ENCODE peak calls at places on chromosomes 1 and 21, in five cellular contexts. J, O, P, R and Z are unnamed samples.

GRCh38 chr1:209045326-209046057 is 538.0 kb upstream of the CAMK1G start:
- DNase-seq in J (no peak), O (no peak), P (no peak), R (peak), Z (no peak)

GRCh38 chr1:5744911-5745431 is 247.3 kb downstream of the NPHP4 start:
- DNase-seq in J (no peak), O (no peak), P (no peak), R (no peak), Z (no peak)

GRCh38 chr1:191734321-191734720 is 423.9 kb upstream of the RGS18 start:
- DNase-seq in J (no peak), O (no peak), P (no peak), R (no peak), Z (no peak)

GRCh38 chr1:75640137-75640536 is 29.2 kb upstream of the SLC44A5 start:
- DNase-seq in J (no peak), O (no peak), P (no peak), R (no peak), Z (no peak)

GRCh38 chr1:29441916-29442668 is 205.8 kb downstream of the PTPRU start:
- DNase-seq in J (no peak), O (no peak), P (no peak), R (no peak), Z (no peak)

GRCh38 chr21:45329261-45330074 is 41.8 kb upstream of the POFUT2 start:
- DNase-seq in J (peak), O (no peak), P (no peak), R (peak), Z (peak)

GRCh38 chr1:5473268-5473667 is 519.0 kb downstream of the NPHP4 start:
- DNase-seq in J (no peak), O (no peak), P (no peak), R (no peak), Z (no peak)

GRCh38 chr1:232509570-232509969 is 120.4 kb downstream of the SIPA1L2 start:
- DNase-seq in J (peak), O (no peak), P (no peak), R (no peak), Z (no peak)

GRCh38 chr1:163980391-163980790 is 578.6 kb upstream of the PBX1 start:
- DNase-seq in J (no peak), O (no peak), P (no peak), R (no peak), Z (no peak)

GRCh38 chr1:172708452-172708851 is 49.5 kb downstream of the FASLG start:
- DNase-seq in J (no peak), O (no peak), P (no peak), R (no peak), Z (no peak)

GRCh38 chr1:197620660-197621273 is 154.5 kb downstream of the DENND1B start:
- DNase-seq in J (peak), O (no peak), P (no peak), R (no peak), Z (no peak)

GRCh38 chr1:2554621-2555387 is 1.4 kb upstream of the TNFRSF14 start:
- DNase-seq in J (peak), O (no peak), P (no peak), R (no peak), Z (no peak)

GRCh38 chr1:29439615-29440014 is 203.3 kb downstream of the PTPRU start:
- DNase-seq in J (no peak), O (no peak), P (no peak), R (no peak), Z (no peak)

GRCh38 chr1:42157667-42158066 is 4.5 kb downstream of the GUCA2B start:
- DNase-seq in J (peak), O (no peak), P (no peak), R (no peak), Z (no peak)